ENCODE peak calls at places on chromosomes 5 and 9, in eight cellular contexts. C is head of caudate nucleus; Z is activated T-helper 1 cell treated with anti-CD3 and anti-CD28 coated beads, Interleukin-2, amount 50 U/mL, for 16 hours; V is NCI-H460; B is Peyer's patch; K is stromal cell of bone marrow; S is GM12891; J is G401. Q is an unnamed sample.

GRCh38 chr9:134307674-134308638 is 18.3 kb upstream of the RXRA start:
- DNase-seq in Z (no peak), S (no peak), B (peak), V (no peak), K (no peak), C (no peak), J (no peak), Q (no peak)

GRCh38 chr5:154802050-154802449 is 46.9 kb downstream of the LARP1 start:
- DNase-seq in C (no peak), Z (no peak), S (no peak), J (no peak), B (peak), K (no peak), V (no peak), Q (no peak)

GRCh38 chr9:125099816-125100215 is 43.5 kb downstream of the SCAI start:
- DNase-seq in B (no peak), C (no peak), V (no peak), Z (no peak), S (no peak), K (no peak), J (peak), Q (no peak)

GRCh38 chr5:93278876-93279275 is 302.1 kb downstream of the NR2F1-AS1 start:
- DNase-seq in C (no peak), V (no peak), K (no peak), J (no peak), Z (no peak), B (no peak), S (no peak), Q (no peak)

GRCh38 chr9:33138768-33139167 is 28.4 kb downstream of the B4GALT1 start:
- DNase-seq in J (no peak), C (no peak), Z (no peak), V (no peak), S (no peak), B (peak), K (no peak), Q (no peak)

GRCh38 chr5:132391870-132392269 is 22.4 kb downstream of the SLC22A5 start:
- DNase-seq in S (no peak), C (no peak), J (no peak), V (no peak), B (no peak), K (no peak), Z (no peak), Q (no peak)

GRCh38 chr5:1101991-1102713 is 9.7 kb downstream of the SLC12A7 start:
- DNase-seq in Z (no peak), B (no peak), V (no peak), S (no peak), C (no peak), J (no peak), K (no peak), Q (no peak)

GRCh38 chr9:115411993-115412452 is 294.1 kb upstream of the TNC start:
- DNase-seq in Z (no peak), C (no peak), V (no peak), S (no peak), J (no peak), K (peak), B (no peak), Q (no peak)

GRCh38 chr5:171984748-171985419 is 21.6 kb downstream of the FBXW11 start:
- DNase-seq in S (no peak), J (no peak), B (no peak), K (no peak), V (no peak), Z (peak), C (no peak), Q (no peak)

GRCh38 chr9:105154723-105155191 is 89.7 kb upstream of the SLC44A1 start:
- DNase-seq in C (no peak), V (no peak), B (no peak), J (no peak), S (no peak), Z (no peak), K (peak), Q (no peak)

GRCh38 chr5:65395526-65396155 is 86.1 kb downstream of the ADAMTS6 start:
- DNase-seq in C (no peak), B (no peak), J (no peak), K (no peak), Z (no peak), V (no peak), S (no peak), Q (no peak)

Q was measured in ovary.